ENCODE peak calls at places on chromosomes 4 and X, in six cellular contexts. H is posterior vena cava; T is CD4-positive, alpha-beta memory T cell; U is NCI-H1436; S is DMS 273 treated with DMSO at 0.1 percent for 48 hours; F is CD14-positive monocyte. E is an unnamed sample.

GRCh38 chrX:110402091-110402854 is 43.6 kb downstream of the RTL9 start:
- DNase-seq in H (peak; percentile 86), T (no peak), U (no peak), S (no peak), F (no peak), E (no peak)

GRCh38 chr4:7597281-7597680 is 162.6 kb upstream of the PSAPL1 start:
- DNase-seq in H (no peak), T (no peak), U (no peak), S (no peak), F (no peak), E (no peak)

GRCh38 chr4:60721680-60722079 is 478.4 kb upstream of the ADGRL3 start:
- DNase-seq in H (no peak), T (no peak), U (no peak), S (no peak), F (no peak), E (no peak)

GRCh38 chr4:128388352-128388630 is 100.7 kb upstream of the PGRMC2 start:
- DNase-seq in H (no peak), T (no peak), U (no peak), S (no peak), F (no peak), E (no peak)

GRCh38 chrX:153816821-153817220 is 13.5 kb downstream of the PDZD4 start:
- DNase-seq in H (no peak), T (peak; percentile 44), U (no peak), S (no peak), F (no peak), E (no peak)

GRCh38 chr4:2407991-2408342 is 10.5 kb downstream of the ZFYVE28 start:
- DNase-seq in H (no peak), T (no peak), U (no peak), S (no peak), F (no peak), E (no peak)

GRCh38 chrX:46317158-46317557 is 228.1 kb downstream of the ZNF674 start:
- DNase-seq in H (no peak), T (no peak), U (no peak), S (no peak), F (no peak), E (no peak)

GRCh38 chrX:150329888-150330287 is 33.2 kb upstream of the MAMLD1 start:
- DNase-seq in H (no peak), T (no peak), U (no peak), S (no peak), F (no peak), E (no peak)

GRCh38 chr4:122746485-122746965 is 14.0 kb downstream of the BBS12 start:
- DNase-seq in H (no peak), T (no peak), U (no peak), S (no peak), F (no peak), E (no peak)

GRCh38 chr4:20445933-20446723 is 194.4 kb downstream of the SLIT2 start:
- DNase-seq in H (no peak), T (no peak), U (no peak), S (no peak), F (no peak), E (peak; percentile 60)

GRCh38 chrX:63932006-63932405 is 147.0 kb upstream of the ARHGEF9 start:
- DNase-seq in H (no peak), T (no peak), U (no peak), S (no peak), F (no peak), E (no peak)

GRCh38 chr4:26476545-26476944 is 13.7 kb downstream of the CCKAR start:
- DNase-seq in H (no peak), T (no peak), U (no peak), S (no peak), F (no peak), E (no peak)

GRCh38 chr4:181939199-181939945 is 303.8 kb upstream of the TENM3 start:
- DNase-seq in H (no peak), T (no peak), U (no peak), S (no peak), F (no peak), E (no peak)

GRCh38 chr4:141388483-141388882 is 167.8 kb downstream of the ZNF330 start:
- DNase-seq in H (no peak), T (no peak), U (no peak), S (no peak), F (no peak), E (no peak)

GRCh38 chr4:19615086-19615689 is 636.5 kb upstream of the SLIT2 start:
- DNase-seq in H (no peak), T (no peak), U (no peak), S (no peak), F (no peak), E (no peak)

GRCh38 chrX:149495573-149496071 is 9.5 kb downstream of the IDS start:
- DNase-seq in H (no peak), T (no peak), U (no peak), S (no peak), F (no peak), E (no peak)

GRCh38 chrX:108072746-108073145 is 18.6 kb downstream of the PSMD10 start:
- DNase-seq in H (no peak), T (no peak), U (no peak), S (no peak), F (no peak), E (no peak)

GRCh38 chrX:46040001-46040400 is 505.2 kb downstream of the ZNF674 start:
- DNase-seq in H (no peak), T (no peak), U (no peak), S (no peak), F (no peak), E (no peak)

GRCh38 chr4:153831236-153831635 is 42.4 kb upstream of the SFRP2 start:
- DNase-seq in H (no peak), T (no peak), U (no peak), S (no peak), F (no peak), E (no peak)

GRCh38 chr4:122285285-122285684 is 93.5 kb upstream of the ADAD1 start:
- DNase-seq in H (no peak), T (no peak), U (no peak), S (no peak), F (no peak), E (no peak)

GRCh38 chrX:11864171-11864570 is 106.1 kb downstream of the MSL3 start:
- DNase-seq in H (no peak), T (no peak), U (no peak), S (no peak), F (no peak), E (no peak)

GRCh38 chr4:2958446-2958845 is 4.8 kb downstream of the NOP14 start:
- DNase-seq in H (no peak), T (no peak), U (no peak), S (no peak), F (no peak), E (no peak)

GRCh38 chrX:119698835-119699234 is 5.9 kb upstream of the SEPTIN6 start:
- DNase-seq in H (no peak), T (no peak), U (peak; percentile 37), S (peak; percentile 45), F (no peak), E (peak; percentile 1)

GRCh38 chr4:23788460-23788859 is 101.4 kb downstream of the PPARGC1A start:
- DNase-seq in H (no peak), T (no peak), U (no peak), S (no peak), F (no peak), E (no peak)

GRCh38 chr4:7892212-7893019 is 47.2 kb downstream of the AFAP1 start:
- DNase-seq in H (no peak), T (no peak), U (no peak), S (peak; percentile 89), F (no peak), E (no peak)

GRCh38 chr4:147160908-147161513 is 215.3 kb upstream of the TTC29 start:
- DNase-seq in H (no peak), T (no peak), U (peak; percentile 2), S (no peak), F (no peak), E (no peak)

GRCh38 chr4:1767770-1768366 is 25.2 kb upstream of the FGFR3 start:
- DNase-seq in H (no peak), T (no peak), U (no peak), S (peak; percentile 10), F (no peak), E (no peak)

GRCh38 chr4:68708566-68708965 is 38.1 kb upstream of the UGT2B15 start:
- DNase-seq in H (no peak), T (no peak), U (no peak), S (no peak), F (no peak), E (no peak)

GRCh38 chr4:164902608-164903007 is 25.6 kb downstream of the APELA start:
- DNase-seq in H (no peak), T (no peak), U (no peak), S (no peak), F (no peak), E (no peak)

GRCh38 chr4:186676531-186677158 is 47.0 kb downstream of the FAT1 start:
- DNase-seq in H (no peak), T (no peak), U (no peak), S (no peak), F (no peak), E (no peak)

GRCh38 chr4:173522874-173523395 is 7.1 kb downstream of the HAND2 start:
- DNase-seq in H (peak; percentile 75), T (no peak), U (no peak), S (no peak), F (no peak), E (no peak)

GRCh38 chr4:153792007-153792892 is 3.4 kb upstream of the SFRP2 start:
- DNase-seq in H (peak; percentile 86), T (no peak), U (no peak), S (no peak), F (no peak), E (no peak)

GRCh38 chr4:156974264-156974663 is 2.7 kb upstream of the PDGFC start:
- DNase-seq in H (no peak), T (no peak), U (no peak), S (no peak), F (no peak), E (no peak)

GRCh38 chr4:136864580-136865185 is 667.6 kb downstream of the PCDH18 start:
- DNase-seq in H (no peak), T (peak; percentile 4), U (peak; percentile 64), S (peak; percentile 20), F (no peak), E (no peak)

GRCh38 chr4:2796261-2797187 is 3.6 kb downstream of the SH3BP2 start:
- DNase-seq in H (peak; percentile 72), T (no peak), U (no peak), S (no peak), F (peak; percentile 41), E (no peak)

GRCh38 chr4:2834001-2834921 is 9.4 kb upstream of the ADD1 start:
- DNase-seq in H (peak; percentile 73), T (no peak), U (no peak), S (no peak), F (peak; percentile 44), E (no peak)

E was measured in NCI-H187 treated with DMSO at 0.1 percent for 48 hours.